ENCODE peak calls at places on chromosome 18, in nine cellular contexts. A is breast epithelium, V is adrenal gland, F is ovary, R is stomach, J is H54, H is K562, X is uterus, N is IMR-90. U is an unnamed sample.

GRCh38 chr18:31510319-31510718 is 12.3 kb downstream of the DSG2 start:
- DNase-seq in R (no peak), H (no peak), X (no peak), A (no peak), V (no peak), N (no peak), J (no peak), F (no peak), U (no peak)

GRCh38 chr18:36709315-36709714 is 119.5 kb downstream of the TPGS2 start:
- DNase-seq in F (no peak), H (no peak), V (no peak), A (no peak), N (no peak), X (no peak), R (no peak), J (no peak), U (no peak)

GRCh38 chr18:46856975-46857374 is 60.3 kb downstream of the PIAS2 start:
- DNase-seq in A (no peak), R (no peak), F (no peak), V (no peak), H (no peak), X (no peak), J (no peak), N (no peak), U (no peak)

GRCh38 chr18:55245200-55245599 is 285.9 kb upstream of the CCDC68 start:
- DNase-seq in N (peak), R (no peak), F (no peak), V (no peak), X (no peak), H (no peak), J (no peak), A (no peak), U (no peak)

GRCh38 chr18:72155327-72155726 is 388.8 kb downstream of the CBLN2 start:
- DNase-seq in F (no peak), N (no peak), X (no peak), A (peak), H (no peak), R (no peak), J (no peak), V (no peak), U (no peak)

GRCh38 chr18:76496200-76496890 is 1.3 kb upstream of the ZNF516 start:
- DNase-seq in H (peak), J (no peak), A (no peak), R (peak), N (peak), F (peak), V (peak), X (peak), U (peak)

GRCh38 chr18:30746224-30746623 is 296.3 kb downstream of the DSC3 start:
- DNase-seq in V (no peak), A (no peak), X (no peak), N (no peak), F (no peak), R (no peak), J (no peak), H (no peak), U (no peak)

GRCh38 chr18:76405761-76406356 is 89.2 kb downstream of the ZNF516 start:
- DNase-seq in A (no peak), V (peak), R (peak), J (no peak), X (peak), F (no peak), N (peak), H (peak), U (peak)

GRCh38 chr18:6401687-6402086 is 13.0 kb downstream of the L3MBTL4 start:
- DNase-seq in F (no peak), N (no peak), J (no peak), H (no peak), V (no peak), X (no peak), R (no peak), A (no peak), U (no peak)

GRCh38 chr18:51498085-51498855 is 300.8 kb upstream of the MEX3C start:
- DNase-seq in A (peak), J (no peak), V (no peak), N (no peak), X (no peak), F (no peak), H (no peak), R (no peak), U (no peak)

GRCh38 chr18:41871229-41872000 is 83.6 kb upstream of the PIK3C3 start:
- DNase-seq in J (no peak), H (no peak), F (no peak), A (no peak), X (no peak), N (no peak), R (no peak), V (no peak), U (no peak)

GRCh38 chr18:58183226-58183625 is 139.2 kb downstream of the NEDD4L start:
- DNase-seq in V (no peak), N (no peak), X (no peak), A (no peak), H (no peak), R (peak), F (no peak), J (no peak), U (no peak)

GRCh38 chr18:45863469-45863868 is 38.0 kb downstream of the SIGLEC15 start:
- DNase-seq in V (no peak), N (peak), H (no peak), R (no peak), A (no peak), F (no peak), X (no peak), J (no peak), U (no peak)

GRCh38 chr18:13892098-13892497 is 23.2 kb downstream of the MC2R start:
- DNase-seq in N (no peak), F (no peak), X (no peak), J (no peak), V (no peak), A (no peak), H (no peak), R (no peak), U (no peak)

GRCh38 chr18:53838796-53839195 is 385.7 kb downstream of the MBD2 start:
- DNase-seq in R (no peak), F (no peak), A (no peak), X (no peak), J (no peak), V (no peak), N (no peak), H (no peak), U (no peak)

GRCh38 chr18:40534748-40535147 is 1420.3 kb upstream of the PIK3C3 start:
- DNase-seq in J (no peak), N (peak), F (no peak), X (no peak), A (no peak), H (no peak), V (no peak), R (no peak), U (no peak)

GRCh38 chr18:8742382-8743361 is 37.3 kb downstream of the MTCL1 start:
- DNase-seq in V (no peak), X (no peak), R (no peak), H (no peak), A (no peak), F (no peak), N (no peak), J (no peak), U (no peak)

GRCh38 chr18:21998531-21998930 is 170.9 kb upstream of the GATA6 start:
- DNase-seq in F (no peak), N (no peak), V (no peak), R (peak), H (no peak), A (no peak), J (no peak), X (no peak), U (no peak)

GRCh38 chr18:23038712-23039111 is 96.6 kb upstream of the CABLES1 start:
- DNase-seq in A (no peak), X (no peak), J (no peak), R (no peak), V (no peak), F (no peak), N (peak), H (no peak), U (no peak)

GRCh38 chr18:79507076-79507545 is 111.4 kb downstream of the NFATC1 start:
- DNase-seq in A (peak), V (peak), F (peak), X (peak), J (no peak), H (peak), R (peak), N (no peak), U (peak)

GRCh38 chr18:79737426-79737825 is 57.8 kb downstream of the CTDP1 start:
- DNase-seq in H (no peak), A (no peak), V (no peak), R (no peak), F (no peak), J (no peak), X (no peak), N (no peak), U (no peak)

GRCh38 chr18:58335821-58336220 is 291.8 kb downstream of the NEDD4L start:
- DNase-seq in H (no peak), A (no peak), R (no peak), V (no peak), X (no peak), N (no peak), F (no peak), J (no peak), U (no peak)

GRCh38 chr18:23578891-23579653 is 7.2 kb downstream of the NPC1 start:
- DNase-seq in F (no peak), V (no peak), J (no peak), N (peak), H (no peak), X (no peak), A (no peak), R (no peak), U (no peak)

GRCh38 chr18:22783662-22784076 is 149.5 kb upstream of the RBBP8 start:
- DNase-seq in R (no peak), A (no peak), X (no peak), V (no peak), F (no peak), N (no peak), H (no peak), J (no peak), U (no peak)

GRCh38 chr18:79483971-79484491 is 88.3 kb downstream of the NFATC1 start:
- DNase-seq in A (no peak), X (no peak), J (no peak), V (no peak), H (no peak), R (no peak), N (no peak), F (peak), U (no peak)

GRCh38 chr18:77132369-77133050 is at the start of gene MBP:
- DNase-seq in X (peak), H (no peak), A (peak), V (peak), F (peak), N (no peak), R (peak), J (no peak), U (peak)

GRCh38 chr18:48946329-48946835 is 4.4 kb downstream of the SMAD7 start:
- DNase-seq in X (no peak), H (no peak), J (no peak), N (peak), F (no peak), A (no peak), V (no peak), R (peak), U (peak)
- TF ChIP-seq POLR2A in X (no peak), H (no peak), J (no peak), N (no peak), F (no peak), A (no peak), V (no peak), R (no peak), U (no peak)

GRCh38 chr18:48929212-48929612 is 21.6 kb downstream of the SMAD7 start:
- DNase-seq in H (no peak), F (no peak), J (no peak), V (no peak), A (no peak), R (no peak), X (no peak), N (peak), U (no peak)
- TF ChIP-seq POLR2A in H (no peak), F (no peak), J (no peak), V (no peak), A (no peak), R (no peak), X (no peak), N (no peak), U (no peak)

DNA sequence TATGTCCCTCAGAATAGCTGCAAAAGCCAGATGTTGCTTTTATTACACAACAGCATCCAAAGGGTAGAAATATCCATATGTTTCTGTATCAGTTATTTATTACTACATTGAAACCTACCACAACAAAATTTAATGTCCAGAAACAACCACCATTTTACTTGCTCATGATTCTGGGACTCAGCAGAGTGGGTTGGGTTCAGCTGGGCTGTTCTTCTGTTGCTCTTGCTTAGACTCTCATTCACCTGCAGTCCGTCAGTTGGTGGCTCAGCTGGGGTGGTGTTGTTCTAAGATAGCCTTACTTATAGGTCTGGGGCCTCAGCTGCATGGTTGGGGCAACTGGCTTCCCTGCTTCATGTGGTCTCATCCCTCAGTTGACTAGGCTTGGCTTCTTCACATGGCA is 21.7 kb downstream of the AQP4 start:
- DNase-seq in J (no peak), F (no peak), A (no peak), X (no peak), V (no peak), H (no peak), N (no peak), R (no peak), U (no peak)
- TF ChIP-seq POLR2A in J (no peak), F (no peak), A (no peak), X (no peak), V (no peak), H (no peak), N (no peak), R (no peak), U (no peak)

DNA sequence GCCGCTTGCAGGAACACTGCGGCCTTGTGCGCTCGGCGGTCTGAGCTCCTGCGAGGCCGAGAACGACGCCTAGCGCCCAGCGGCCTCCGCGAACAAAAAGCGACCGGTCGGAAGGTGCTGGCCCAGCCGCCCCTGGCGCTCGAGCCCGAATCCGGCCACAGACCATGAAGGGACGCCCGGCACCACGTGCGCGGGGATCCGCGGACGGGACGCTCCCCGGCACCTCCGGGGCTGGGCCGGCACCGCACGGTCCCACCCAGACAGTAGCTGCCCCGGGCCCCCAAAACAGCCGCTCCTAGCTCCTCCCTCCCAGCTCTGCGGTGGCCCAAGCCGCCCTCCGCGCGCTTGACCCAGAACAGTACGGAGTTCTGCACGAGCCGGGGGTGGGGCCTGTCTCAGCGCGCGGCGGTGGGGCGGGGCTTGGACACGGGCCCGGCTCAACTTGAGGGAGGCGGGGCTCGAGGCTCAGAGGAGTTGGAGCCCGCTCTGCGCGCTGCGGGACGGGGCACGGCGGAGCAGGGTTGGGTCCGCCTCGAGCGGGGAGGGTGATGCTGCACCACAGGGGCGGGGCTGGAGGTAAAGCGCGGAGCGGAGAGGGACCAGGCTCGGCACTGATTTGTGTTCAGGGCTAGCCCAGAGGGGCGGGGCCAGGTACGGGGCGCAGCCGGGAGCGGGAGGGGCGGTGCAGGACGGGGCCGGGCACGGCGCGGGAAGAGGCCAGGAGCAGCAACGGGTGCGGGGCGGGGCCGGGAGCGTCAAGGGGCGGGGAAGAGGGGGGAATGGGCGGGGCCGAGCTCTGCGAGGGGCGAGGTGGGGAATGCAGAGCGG is 538 bp upstream of the IMPA2 start:
- DNase-seq in X (peak), H (peak), V (peak), N (peak), F (peak), A (peak), R (peak), J (peak), U (peak)
- TF ChIP-seq POLR2A in X (peak), H (peak), V (peak), N (peak), F (peak), A (peak), R (no peak), J (peak), U (peak)

DNA sequence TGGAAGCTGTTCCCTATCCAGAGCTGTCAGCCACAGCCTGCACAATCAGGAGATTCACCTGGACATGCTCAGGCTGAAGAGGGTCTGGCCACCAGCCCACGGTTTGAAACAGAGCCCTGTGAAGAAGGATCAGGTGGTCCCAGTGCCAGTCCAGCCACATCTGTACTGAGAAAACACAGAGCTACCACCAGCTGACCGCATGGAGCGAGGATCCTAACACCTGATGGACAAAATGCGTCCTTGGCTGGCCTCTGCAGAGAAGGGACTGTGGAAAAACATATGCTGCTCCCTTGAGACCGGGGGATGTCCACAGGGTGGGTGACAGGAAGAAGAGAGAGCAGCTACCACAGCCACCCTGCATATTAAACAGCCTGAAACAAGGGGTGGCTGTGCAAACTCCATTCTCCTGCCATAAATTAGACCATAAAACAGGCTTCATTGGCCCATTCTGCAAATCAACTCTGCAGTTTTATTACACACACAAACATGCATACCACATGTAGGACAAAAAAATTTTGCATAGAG is 137.3 kb downstream of the BCL2 start:
- DNase-seq in F (no peak), V (no peak), A (no peak), R (no peak), H (no peak), J (no peak), N (no peak), X (no peak), U (no peak)
- TF ChIP-seq POLR2A in F (no peak), V (no peak), A (no peak), R (no peak), H (no peak), J (no peak), N (no peak), X (no peak), U (no peak)

DNA sequence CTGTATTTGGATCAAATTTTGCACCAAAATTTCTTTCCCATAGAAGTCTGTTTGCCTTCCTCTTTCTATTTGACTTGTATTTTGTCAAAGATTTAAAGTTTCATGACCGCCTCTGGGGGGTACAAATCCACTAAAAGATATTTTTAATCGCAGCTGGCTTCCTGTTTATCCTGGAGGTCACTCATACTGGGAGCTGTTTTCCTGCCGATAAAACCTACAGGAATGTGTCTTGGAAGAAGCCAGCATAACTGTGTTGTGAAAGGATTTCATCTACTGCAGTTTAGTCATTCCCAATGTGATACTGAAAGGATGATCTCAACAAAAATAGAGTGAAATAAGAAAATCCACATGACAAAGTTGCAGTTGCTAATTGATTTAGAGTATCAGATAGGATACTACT is 184.0 kb downstream of the RIT2 start:
- DNase-seq in F (no peak), V (no peak), J (no peak), N (peak), A (no peak), X (no peak), H (no peak), R (no peak), U (no peak)
- TF ChIP-seq POLR2A in F (no peak), V (no peak), J (no peak), N (no peak), A (no peak), X (no peak), H (no peak), R (no peak), U (no peak)

U was measured in transverse colon.